ENCODE peak calls at places on chromosomes 3 and 15, in seven cellular contexts. G is GM23248, J is hepatocyte, Z is neural progenitor cell, X is OCI-LY7, F is HCT116, R is PC-3. S is an unnamed sample.
A peak's percentile ranks its signal among the peaks of the same experiment; 100 is the strongest.

GRCh38 chr3:55066406-55067128 is 138.7 kb upstream of the LRTM1 start:
- DNase-seq in Z (no peak), J (peak; percentile 37), G (no peak), F (no peak), X (no peak), R (no peak), S (no peak)

GRCh38 chr3:13077431-13078157 is 4.4 kb upstream of the IQSEC1 start:
- DNase-seq in Z (no peak), G (peak; percentile 59), F (no peak), R (no peak), X (peak; percentile 20), J (no peak), S (no peak)

GRCh38 chr15:42138411-42138810 is 18.0 kb downstream of the PLA2G4F start:
- DNase-seq in R (no peak), Z (no peak), G (no peak), J (no peak), X (no peak), F (no peak), S (no peak)

GRCh38 chr15:43776101-43776717 is 557 bp downstream of the ELL3 start:
- DNase-seq in X (peak; percentile 98), G (no peak), F (no peak), Z (peak; percentile 65), J (peak; percentile 60), R (peak; percentile 25), S (peak; percentile 82)

GRCh38 chr3:71997066-71997653 is 212.2 kb upstream of the PROK2 start:
- DNase-seq in X (no peak), R (no peak), F (no peak), G (peak; percentile 31), J (no peak), Z (no peak), S (no peak)

GRCh38 chr3:20107722-20108121 is 67.5 kb downstream of the KAT2B start:
- DNase-seq in G (no peak), R (no peak), J (no peak), X (no peak), Z (no peak), F (no peak), S (no peak)

GRCh38 chr3:13687409-13687989 is 138.6 kb downstream of the FBLN2 start:
- DNase-seq in G (no peak), J (peak; percentile 14), R (no peak), F (no peak), X (no peak), Z (peak; percentile 53), S (peak; percentile 11)

GRCh38 chr15:92014461-92015030 is 161.0 kb downstream of the SLCO3A1 start:
- DNase-seq in F (no peak), J (no peak), G (no peak), R (no peak), Z (no peak), X (peak; percentile 39), S (no peak)

GRCh38 chr3:32691847-32692246 is 6.9 kb downstream of the CNOT10 start:
- DNase-seq in Z (no peak), X (no peak), G (no peak), R (no peak), J (no peak), F (no peak), S (no peak)

GRCh38 chr3:51397389-51397788 is 6.3 kb downstream of the RBM15B start:
- DNase-seq in Z (no peak), F (no peak), R (no peak), G (no peak), J (no peak), X (no peak), S (no peak)

GRCh38 chr15:70182858-70183695 is 85.4 kb upstream of the TLE3 start:
- DNase-seq in F (no peak), R (peak; percentile 40), Z (no peak), X (no peak), J (no peak), G (no peak), S (peak; percentile 57)

GRCh38 chr3:158808697-158809096 is 6.8 kb downstream of the MFSD1 start:
- DNase-seq in J (no peak), F (no peak), G (peak; percentile 91), Z (no peak), R (peak; percentile 64), X (no peak), S (no peak)

GRCh38 chr3:43389388-43390254 is 103.3 kb downstream of the SNRK start:
- DNase-seq in X (peak; percentile 4), Z (no peak), F (no peak), G (no peak), J (no peak), R (peak; percentile 97), S (no peak)

GRCh38 chr15:73697033-73697467 is 12.9 kb downstream of the CD276 start:
- DNase-seq in G (peak; percentile 93), R (peak; percentile 96), J (peak; percentile 87), F (no peak), Z (peak; percentile 38), X (peak; percentile 74), S (peak; percentile 80)

GRCh38 chr15:69855601-69856000 is 242.1 kb downstream of the TLE3 start:
- DNase-seq in G (no peak), J (peak; percentile 38), F (no peak), X (no peak), R (no peak), Z (no peak), S (no peak)

GRCh38 chr15:81126887-81127286 is 7.2 kb upstream of the CFAP161 start:
- DNase-seq in J (no peak), F (no peak), Z (no peak), R (no peak), X (no peak), G (no peak), S (no peak)

GRCh38 chr15:67914537-67915373 is 74.9 kb upstream of the RNU6-1 start:
- DNase-seq in Z (peak; percentile 71), G (peak; percentile 8), X (no peak), R (peak; percentile 4), F (no peak), J (peak; percentile 86), S (peak; percentile 61)

DNA sequence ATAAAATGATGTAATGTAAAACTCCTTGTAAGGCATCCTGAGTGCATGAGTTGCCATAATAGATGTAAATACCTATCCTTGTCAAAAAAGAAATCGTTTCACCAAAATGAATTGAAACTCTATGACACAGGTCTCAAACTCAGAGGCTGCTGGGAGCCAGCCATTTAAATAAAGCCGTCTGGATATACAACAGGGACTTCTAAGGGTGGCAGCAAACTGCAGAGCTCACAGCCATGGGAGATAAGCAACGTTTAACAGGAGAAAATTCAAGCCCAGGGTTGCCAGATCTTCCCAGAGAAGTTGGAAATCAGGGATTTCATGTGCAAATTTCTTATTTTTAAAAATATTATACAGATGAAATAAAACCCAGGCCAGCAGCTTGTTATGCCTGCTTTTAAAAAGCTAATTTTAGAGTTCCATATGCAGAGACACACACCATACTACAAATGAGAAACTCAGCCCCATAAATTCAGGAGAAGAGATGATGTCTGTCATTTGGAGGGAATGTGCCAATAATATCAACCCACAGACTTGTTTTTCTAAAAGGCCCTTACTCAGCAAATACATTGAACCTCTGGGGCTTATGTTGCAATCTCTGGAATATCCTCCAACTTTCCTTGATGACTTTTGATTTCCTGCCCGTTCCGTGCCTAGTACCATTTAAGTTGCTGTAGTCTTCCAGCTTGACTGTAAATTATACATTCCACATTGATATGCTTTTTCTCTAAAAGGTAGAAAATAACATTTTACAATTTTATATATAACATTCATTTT is 75.6 kb downstream of the AQP9 start:
- DNase-seq in G (peak; percentile 74), F (no peak), Z (no peak), R (no peak), X (no peak), J (no peak), S (no peak)
- TF ChIP-seq EZH2phosphoT487 in G (no peak), F (no peak), Z (no peak), R (no peak), X (no peak), J (no peak), S (no peak)

DNA sequence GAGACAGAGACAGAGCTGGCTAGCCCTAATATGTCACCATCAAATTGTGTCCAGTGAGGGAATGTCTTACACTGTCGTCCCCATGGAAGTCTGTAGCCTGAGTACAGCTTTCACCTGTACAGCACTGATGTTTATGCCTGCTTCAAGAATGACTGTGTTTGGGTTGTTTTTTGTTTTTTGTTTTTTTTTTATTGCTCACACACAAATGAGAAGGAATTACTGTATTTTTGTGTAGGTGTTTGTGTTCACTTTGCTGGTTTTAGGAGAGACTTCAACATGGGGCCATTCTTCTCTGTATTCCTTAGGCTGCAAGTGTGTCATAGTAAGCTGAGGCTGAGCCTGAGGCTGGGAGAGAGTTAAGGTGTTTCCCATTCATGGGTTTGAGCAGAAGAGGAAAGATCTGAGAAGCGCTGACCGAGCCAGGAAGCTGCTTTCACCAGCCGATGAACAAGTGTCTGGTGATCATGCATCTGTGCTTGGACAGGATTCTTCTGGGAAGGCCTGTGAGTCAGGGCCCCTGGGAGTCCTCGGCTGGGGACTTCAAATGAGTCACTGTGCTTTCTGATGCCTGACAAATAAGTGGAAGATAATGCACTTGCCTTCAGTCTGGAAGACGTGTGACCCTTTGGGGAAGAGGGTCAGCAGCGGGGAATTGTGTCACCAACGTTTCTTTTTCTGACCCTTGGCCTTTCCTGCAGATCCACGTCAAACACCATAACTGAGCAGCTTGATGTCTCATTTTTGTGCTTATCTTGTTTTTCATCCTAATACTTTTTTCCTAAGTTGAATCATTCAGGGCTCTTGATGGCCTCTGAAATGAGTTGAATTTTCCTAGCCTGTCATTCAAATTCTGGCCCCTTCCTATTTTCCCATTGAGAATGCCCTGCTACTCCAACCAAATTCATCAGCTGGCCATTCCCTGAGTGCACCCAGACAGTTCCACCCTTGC is 36.7 kb upstream of the ZBTB38 start:
- DNase-seq in Z (no peak), F (peak; percentile 8), G (peak; percentile 98), X (no peak), J (peak; percentile 84), R (peak; percentile 81), S (no peak)
- H3K27ac ChIP-seq in Z (no peak overlapping the region), F (no peak overlapping the region), G (peak overlapping the region; percentile 71), X (no peak overlapping the region), J (peak overlapping the region; percentile 93), R (peak overlapping the region; percentile 93), S (no peak overlapping the region)

GRCh38 chr3:184693011-184693975 is 18.6 kb downstream of the MAGEF1 start:
- DNase-seq in R (no peak), X (no peak), F (no peak), Z (peak; percentile 27), G (no peak), J (no peak), S (no peak)
- H2AFZ ChIP-seq in R (no peak overlapping the region), X (no peak overlapping the region), F (no peak overlapping the region), Z (peak overlapping the region; percentile 50), G (no peak overlapping the region), J (no peak overlapping the region), S (peak overlapping the region; percentile 77)

DNA sequence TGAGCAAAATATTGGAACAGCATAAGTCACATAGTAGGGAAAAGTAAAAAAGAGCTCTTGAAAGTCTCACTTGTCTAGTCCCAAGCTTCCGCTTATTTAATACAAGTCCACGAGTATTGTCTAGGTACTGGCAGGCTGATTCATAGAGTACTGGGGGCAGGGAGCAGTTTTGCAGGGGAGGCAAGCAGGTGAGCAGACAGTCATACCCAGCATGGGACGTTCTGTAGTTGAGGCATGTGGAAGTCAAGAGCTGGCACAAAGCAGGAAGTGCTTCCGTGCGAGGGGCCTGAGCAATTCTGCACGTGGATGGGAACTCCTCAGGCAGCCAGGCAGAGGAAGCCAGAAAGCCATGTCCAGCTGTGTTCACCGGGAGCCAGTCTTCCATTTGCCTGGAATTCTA is 287.6 kb downstream of the EPHB1 start:
- DNase-seq in G (no peak), F (no peak), Z (no peak), R (no peak), J (no peak), X (no peak), S (no peak)
- TF ChIP-seq EZH2phosphoT487 in G (no peak), F (no peak), Z (no peak), R (no peak), J (no peak), X (no peak), S (no peak)

DNA sequence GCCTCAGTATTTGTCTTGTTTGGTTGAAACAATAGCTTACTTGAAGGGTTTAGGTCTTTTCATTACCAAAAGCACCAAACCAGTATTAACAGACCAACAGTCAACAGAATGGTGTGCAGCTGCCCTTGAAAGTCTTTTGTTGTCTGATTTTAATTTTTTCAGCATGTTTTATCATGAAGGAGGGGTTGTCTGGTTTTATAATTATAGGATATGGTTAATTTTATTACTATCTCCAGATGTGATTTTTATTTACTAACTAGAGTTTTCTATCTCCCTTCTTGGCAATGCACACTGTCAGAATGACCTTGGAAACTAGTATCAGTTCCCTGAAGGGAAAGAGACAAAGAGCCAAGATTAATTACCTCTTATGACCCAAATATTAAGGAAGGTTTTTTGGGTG is 9.2 kb upstream of the CD200R1L start:
- DNase-seq in F (no peak), G (no peak), X (no peak), Z (no peak), R (no peak), J (no peak), S (no peak)
- H3K27ac ChIP-seq in F (no peak overlapping the region), G (no peak overlapping the region), X (no peak overlapping the region), Z (no peak overlapping the region), R (no peak overlapping the region), J (no peak overlapping the region), S (no peak overlapping the region)